ENCODE peak calls at places on chromosomes 13 and 19, in six cellular contexts. One of them, this sample, is unnamed.

GRCh38 chr13:73228546-73228945 is 169.7 kb downstream of the KLF5 start:
- DNase-seq in spleen: no peak
- DNase-seq in Peyer's patch: no peak
- DNase-seq in right lobe of liver: no peak
- DNase-seq in HuH-7.5: no peak
- DNase-seq in H4: peak
- DNase-seq in this sample: no peak

GRCh38 chr19:33505168-33505567 is 16.4 kb downstream of the PEPD start:
- DNase-seq in spleen: no peak
- DNase-seq in HuH-7.5: no peak
- DNase-seq in Peyer's patch: no peak
- DNase-seq in right lobe of liver: no peak
- DNase-seq in H4: no peak
- DNase-seq in this sample: no peak

GRCh38 chr19:44576843-44577565 is 36.4 kb upstream of the IGSF23 start:
- DNase-seq in H4: peak
- DNase-seq in spleen: no peak
- DNase-seq in HuH-7.5: peak
- DNase-seq in Peyer's patch: no peak
- DNase-seq in right lobe of liver: no peak
- DNase-seq in this sample: peak

GRCh38 chr19:48770734-48771472 is 15.6 kb downstream of the FGF21 start:
- DNase-seq in HuH-7.5: no peak
- DNase-seq in Peyer's patch: no peak
- DNase-seq in spleen: no peak
- DNase-seq in right lobe of liver: no peak
- DNase-seq in H4: no peak
- DNase-seq in this sample: no peak

GRCh38 chr19:38335949-38336637 is 463 bp downstream of the CATSPERG start:
- DNase-seq in spleen: peak
- DNase-seq in Peyer's patch: peak
- DNase-seq in H4: peak
- DNase-seq in right lobe of liver: peak
- DNase-seq in HuH-7.5: peak
- DNase-seq in this sample: peak

GRCh38 chr13:28984326-28984725 is 164.2 kb downstream of the MTUS2 start:
- DNase-seq in HuH-7.5: no peak
- DNase-seq in spleen: no peak
- DNase-seq in right lobe of liver: no peak
- DNase-seq in H4: no peak
- DNase-seq in Peyer's patch: no peak
- DNase-seq in this sample: no peak

GRCh38 chr19:4709440-4710280 is 14.0 kb downstream of the DPP9 start:
- DNase-seq in spleen: no peak
- DNase-seq in Peyer's patch: no peak
- DNase-seq in H4: no peak
- DNase-seq in HuH-7.5: no peak
- DNase-seq in right lobe of liver: peak
- DNase-seq in this sample: no peak

GRCh38 chr13:91154954-91155353 is 192.5 kb upstream of the MIR17HG start:
- DNase-seq in spleen: no peak
- DNase-seq in H4: no peak
- DNase-seq in Peyer's patch: no peak
- DNase-seq in right lobe of liver: no peak
- DNase-seq in HuH-7.5: no peak
- DNase-seq in this sample: no peak

GRCh38 chr13:101417043-101417406 is 717 bp upstream of the NALCN start:
- DNase-seq in Peyer's patch: no peak
- DNase-seq in right lobe of liver: no peak
- DNase-seq in spleen: no peak
- DNase-seq in H4: peak
- DNase-seq in HuH-7.5: no peak
- DNase-seq in this sample: no peak

GRCh38 chr13:23796546-23796945 is 92.7 kb downstream of the MIPEP start:
- DNase-seq in spleen: no peak
- DNase-seq in H4: no peak
- DNase-seq in HuH-7.5: no peak
- DNase-seq in right lobe of liver: no peak
- DNase-seq in Peyer's patch: no peak
- DNase-seq in this sample: no peak

GRCh38 chr13:96033220-96034015 is 19.8 kb downstream of the UGGT2 start:
- DNase-seq in HuH-7.5: no peak
- DNase-seq in right lobe of liver: peak
- DNase-seq in spleen: peak
- DNase-seq in H4: no peak
- DNase-seq in Peyer's patch: no peak
- DNase-seq in this sample: no peak

GRCh38 chr19:13396256-13397080 is 109.8 kb downstream of the CACNA1A start:
- DNase-seq in right lobe of liver: peak
- DNase-seq in HuH-7.5: no peak
- DNase-seq in Peyer's patch: no peak
- DNase-seq in spleen: no peak
- DNase-seq in H4: peak
- DNase-seq in this sample: no peak

GRCh38 chr19:51702103-51702753 is 9.1 kb downstream of the SPACA6 start:
- DNase-seq in H4: no peak
- DNase-seq in HuH-7.5: no peak
- DNase-seq in Peyer's patch: peak
- DNase-seq in spleen: peak
- DNase-seq in right lobe of liver: peak
- DNase-seq in this sample: peak

GRCh38 chr13:75365724-75366173 is 116.2 kb downstream of the TBC1D4 start:
- DNase-seq in HuH-7.5: no peak
- DNase-seq in spleen: no peak
- DNase-seq in H4: peak
- DNase-seq in right lobe of liver: no peak
- DNase-seq in Peyer's patch: no peak
- DNase-seq in this sample: no peak

GRCh38 chr19:16023558-16023915 is 52.8 kb upstream of the TPM4 start:
- DNase-seq in right lobe of liver: no peak
- DNase-seq in HuH-7.5: no peak
- DNase-seq in Peyer's patch: no peak
- DNase-seq in spleen: peak
- DNase-seq in H4: no peak
- DNase-seq in this sample: no peak

GRCh38 chr13:70339738-70340137 is 231.5 kb upstream of the KLHL1 start:
- DNase-seq in H4: peak
- DNase-seq in Peyer's patch: no peak
- DNase-seq in spleen: no peak
- DNase-seq in right lobe of liver: no peak
- DNase-seq in HuH-7.5: no peak
- DNase-seq in this sample: no peak

GRCh38 chr19:54190942-54191670 is at the start of gene TSEN34:
- DNase-seq in HuH-7.5: peak
- DNase-seq in right lobe of liver: peak
- DNase-seq in H4: no peak
- DNase-seq in spleen: peak
- DNase-seq in Peyer's patch: peak
- DNase-seq in this sample: no peak

GRCh38 chr13:28530729-28531194 is 35.8 kb upstream of the FLT1 start:
- DNase-seq in right lobe of liver: no peak
- DNase-seq in spleen: no peak
- DNase-seq in Peyer's patch: no peak
- DNase-seq in HuH-7.5: no peak
- DNase-seq in H4: no peak
- DNase-seq in this sample: no peak

GRCh38 chr13:100063906-100064305 is 25.0 kb upstream of the PCCA start:
- DNase-seq in H4: no peak
- DNase-seq in right lobe of liver: no peak
- DNase-seq in spleen: no peak
- DNase-seq in HuH-7.5: no peak
- DNase-seq in Peyer's patch: no peak
- DNase-seq in this sample: no peak

GRCh38 chr13:102402292-102402691 is 444 bp upstream of the FGF14 start:
- DNase-seq in spleen: no peak
- DNase-seq in Peyer's patch: no peak
- DNase-seq in right lobe of liver: peak
- DNase-seq in H4: no peak
- DNase-seq in HuH-7.5: no peak
- DNase-seq in this sample: no peak

GRCh38 chr19:33767898-33768413 is 28.7 kb upstream of the KCTD15 start:
- DNase-seq in right lobe of liver: no peak
- DNase-seq in Peyer's patch: no peak
- DNase-seq in HuH-7.5: no peak
- DNase-seq in spleen: no peak
- DNase-seq in H4: no peak
- DNase-seq in this sample: no peak

This sample was measured in ureter.